ENCODE peak calls at places on chromosome 19, in five cellular contexts. One of them, this sample, is unnamed.

GRCh38 chr19:12052057-12052570 is 647 bp downstream of the ZNF878 start:
- DNase-seq in GM12878: no peak
- DNase-seq in SK-N-SH: peak
- DNase-seq in HepG2: no peak
- DNase-seq in K562: no peak
- DNase-seq in this sample: no peak

GRCh38 chr19:52722062-52723005 is 12.5 kb downstream of the ZNF611 start:
- DNase-seq in GM12878: no peak
- DNase-seq in SK-N-SH: no peak
- DNase-seq in HepG2: no peak
- DNase-seq in K562: no peak
- DNase-seq in this sample: no peak

GRCh38 chr19:2462635-2463421 is 6.1 kb upstream of the LMNB2 start:
- DNase-seq in GM12878: no peak
- DNase-seq in SK-N-SH: peak
- DNase-seq in HepG2: peak
- DNase-seq in K562: no peak
- DNase-seq in this sample: peak

GRCh38 chr19:39410620-39411005 is 1.9 kb upstream of the PLEKHG2 start:
- DNase-seq in GM12878: no peak
- DNase-seq in SK-N-SH: no peak
- DNase-seq in HepG2: no peak
- DNase-seq in K562: no peak
- DNase-seq in this sample: no peak

GRCh38 chr19:47650695-47651094 is 41.8 kb downstream of the BICRA start:
- DNase-seq in GM12878: no peak
- DNase-seq in SK-N-SH: no peak
- DNase-seq in HepG2: no peak
- DNase-seq in K562: no peak
- DNase-seq in this sample: no peak

GRCh38 chr19:51417107-51417806 is at the start of gene SIGLEC10:
- DNase-seq in GM12878: no peak
- DNase-seq in SK-N-SH: no peak
- DNase-seq in HepG2: no peak
- DNase-seq in K562: peak
- DNase-seq in this sample: no peak

GRCh38 chr19:1466018-1466460 is 13.0 kb downstream of the C19orf25 start:
- DNase-seq in GM12878: no peak
- DNase-seq in SK-N-SH: no peak
- DNase-seq in HepG2: no peak
- DNase-seq in K562: no peak
- DNase-seq in this sample: no peak

GRCh38 chr19:2538096-2538757 is 62.3 kb downstream of the GADD45B start:
- DNase-seq in GM12878: no peak
- DNase-seq in SK-N-SH: no peak
- DNase-seq in HepG2: no peak
- DNase-seq in K562: no peak
- DNase-seq in this sample: no peak

GRCh38 chr19:19539738-19540703 is 2.0 kb downstream of the CILP2 start:
- DNase-seq in GM12878: no peak
- DNase-seq in SK-N-SH: peak
- DNase-seq in HepG2: no peak
- DNase-seq in K562: peak
- DNase-seq in this sample: peak

GRCh38 chr19:46715620-46716012 is 1.3 kb downstream of the PRKD2 start:
- DNase-seq in GM12878: no peak
- DNase-seq in SK-N-SH: no peak
- DNase-seq in HepG2: no peak
- DNase-seq in K562: no peak
- DNase-seq in this sample: no peak

GRCh38 chr19:35518313-35518712 is 4.9 kb upstream of the DMKN start:
- DNase-seq in GM12878: no peak
- DNase-seq in SK-N-SH: no peak
- DNase-seq in HepG2: no peak
- DNase-seq in K562: no peak
- DNase-seq in this sample: no peak

GRCh38 chr19:13069415-13070369 is 33.0 kb downstream of the LYL1 start:
- DNase-seq in GM12878: no peak
- DNase-seq in SK-N-SH: peak
- DNase-seq in HepG2: no peak
- DNase-seq in K562: peak
- DNase-seq in this sample: no peak

GRCh38 chr19:16025108-16026101 is 50.9 kb upstream of the TPM4 start:
- DNase-seq in GM12878: no peak
- DNase-seq in SK-N-SH: peak
- DNase-seq in HepG2: peak
- DNase-seq in K562: peak
- DNase-seq in this sample: peak

GRCh38 chr19:33294058-33294798 is 8.1 kb downstream of the CEBPA start:
- DNase-seq in GM12878: no peak
- DNase-seq in SK-N-SH: no peak
- DNase-seq in HepG2: no peak
- DNase-seq in K562: no peak
- DNase-seq in this sample: no peak

GRCh38 chr19:38202504-38202903 is 21.5 kb downstream of the DPF1 start:
- DNase-seq in GM12878: no peak
- DNase-seq in SK-N-SH: no peak
- DNase-seq in HepG2: no peak
- DNase-seq in K562: no peak
- DNase-seq in this sample: no peak

GRCh38 chr19:47523473-47523872 is 8.6 kb upstream of the NAPA start:
- DNase-seq in GM12878: no peak
- DNase-seq in SK-N-SH: no peak
- DNase-seq in HepG2: peak
- DNase-seq in K562: no peak
- DNase-seq in this sample: no peak

GRCh38 chr19:4064073-4064550 is 2.6 kb downstream of the ZBTB7A start:
- DNase-seq in GM12878: no peak
- DNase-seq in SK-N-SH: peak
- DNase-seq in HepG2: no peak
- DNase-seq in K562: no peak
- DNase-seq in this sample: no peak

GRCh38 chr19:19451429-19452240 is 46.2 kb downstream of the GATAD2A start:
- DNase-seq in GM12878: peak
- DNase-seq in SK-N-SH: no peak
- DNase-seq in HepG2: no peak
- DNase-seq in K562: no peak
- DNase-seq in this sample: no peak

GRCh38 chr19:34556500-34556899 is 74.9 kb downstream of the WTIP start:
- DNase-seq in GM12878: no peak
- DNase-seq in SK-N-SH: no peak
- DNase-seq in HepG2: peak
- DNase-seq in K562: peak
- DNase-seq in this sample: peak

GRCh38 chr19:18453269-18454024 is 15.5 kb upstream of the ISYNA1 start:
- DNase-seq in GM12878: no peak
- DNase-seq in SK-N-SH: no peak
- DNase-seq in HepG2: no peak
- DNase-seq in K562: no peak
- DNase-seq in this sample: no peak

GRCh38 chr19:42285546-42285945 is 16.4 kb upstream of the PRR19 start:
- DNase-seq in GM12878: no peak
- DNase-seq in SK-N-SH: no peak
- DNase-seq in HepG2: no peak
- DNase-seq in K562: no peak
- DNase-seq in this sample: no peak

GRCh38 chr19:14002571-14003278 is 3.4 kb downstream of the RFX1 start:
- DNase-seq in GM12878: peak
- DNase-seq in SK-N-SH: no peak
- DNase-seq in HepG2: no peak
- DNase-seq in K562: no peak
- DNase-seq in this sample: no peak

GRCh38 chr19:3047307-3048189 is 14.7 kb downstream of the TLE5 start:
- DNase-seq in GM12878: no peak
- DNase-seq in SK-N-SH: peak
- DNase-seq in HepG2: peak
- DNase-seq in K562: peak
- DNase-seq in this sample: peak

GRCh38 chr19:41955521-41955920 is 3.6 kb downstream of the RABAC1 start:
- DNase-seq in GM12878: no peak
- DNase-seq in SK-N-SH: no peak
- DNase-seq in HepG2: no peak
- DNase-seq in K562: no peak
- DNase-seq in this sample: no peak

GRCh38 chr19:36392916-36393673 is 14.1 kb upstream of the ZFP14 start:
- DNase-seq in GM12878: no peak
- DNase-seq in SK-N-SH: no peak
- DNase-seq in HepG2: no peak
- DNase-seq in K562: no peak
- DNase-seq in this sample: no peak

GRCh38 chr19:33828266-33829075 is 31.8 kb downstream of the KCTD15 start:
- DNase-seq in GM12878: no peak
- DNase-seq in SK-N-SH: no peak
- DNase-seq in HepG2: no peak
- DNase-seq in K562: no peak
- DNase-seq in this sample: no peak

GRCh38 chr19:1035998-1036621 is 3.8 kb upstream of the ABCA7 start:
- DNase-seq in GM12878: no peak
- DNase-seq in SK-N-SH: no peak
- DNase-seq in HepG2: no peak
- DNase-seq in K562: no peak
- DNase-seq in this sample: no peak

GRCh38 chr19:39319098-39319891 is 1.4 kb downstream of the LRFN1 start:
- DNase-seq in GM12878: no peak
- DNase-seq in SK-N-SH: no peak
- DNase-seq in HepG2: no peak
- DNase-seq in K562: no peak
- DNase-seq in this sample: no peak

GRCh38 chr19:5680437-5681368 is at the start of the genes HSD11B1L and MICOS13:
- DNase-seq in GM12878: peak
- DNase-seq in SK-N-SH: peak
- DNase-seq in HepG2: peak
- DNase-seq in K562: peak
- DNase-seq in this sample: peak

GRCh38 chr19:29841209-29841558 is 29.4 kb downstream of the CCNE1 start:
- DNase-seq in GM12878: no peak
- DNase-seq in SK-N-SH: no peak
- DNase-seq in HepG2: peak
- DNase-seq in K562: no peak
- DNase-seq in this sample: no peak

GRCh38 chr19:29843180-29844051 is 31.6 kb downstream of the CCNE1 start:
- DNase-seq in GM12878: no peak
- DNase-seq in SK-N-SH: no peak
- DNase-seq in HepG2: no peak
- DNase-seq in K562: peak
- DNase-seq in this sample: no peak

GRCh38 chr19:29840066-29840950 is 28.5 kb downstream of the CCNE1 start:
- DNase-seq in GM12878: no peak
- DNase-seq in SK-N-SH: no peak
- DNase-seq in HepG2: no peak
- DNase-seq in K562: no peak
- DNase-seq in this sample: no peak

GRCh38 chr19:29842471-29843179 is 30.8 kb downstream of the CCNE1 start:
- DNase-seq in GM12878: no peak
- DNase-seq in SK-N-SH: no peak
- DNase-seq in HepG2: no peak
- DNase-seq in K562: no peak
- DNase-seq in this sample: no peak

GRCh38 chr19:29841559-29842367 is 30.0 kb downstream of the CCNE1 start:
- DNase-seq in GM12878: no peak
- DNase-seq in SK-N-SH: peak
- DNase-seq in HepG2: peak
- DNase-seq in K562: peak
- DNase-seq in this sample: peak
- TF ChIP-seq FOXM1 in GM12878: no peak
- TF ChIP-seq FOXM1 in SK-N-SH: no peak
- TF ChIP-seq FOXM1 in HepG2: no peak
- TF ChIP-seq FOXM1 in K562: no peak
- TF ChIP-seq FOXM1 in this sample: no peak

DNA sequence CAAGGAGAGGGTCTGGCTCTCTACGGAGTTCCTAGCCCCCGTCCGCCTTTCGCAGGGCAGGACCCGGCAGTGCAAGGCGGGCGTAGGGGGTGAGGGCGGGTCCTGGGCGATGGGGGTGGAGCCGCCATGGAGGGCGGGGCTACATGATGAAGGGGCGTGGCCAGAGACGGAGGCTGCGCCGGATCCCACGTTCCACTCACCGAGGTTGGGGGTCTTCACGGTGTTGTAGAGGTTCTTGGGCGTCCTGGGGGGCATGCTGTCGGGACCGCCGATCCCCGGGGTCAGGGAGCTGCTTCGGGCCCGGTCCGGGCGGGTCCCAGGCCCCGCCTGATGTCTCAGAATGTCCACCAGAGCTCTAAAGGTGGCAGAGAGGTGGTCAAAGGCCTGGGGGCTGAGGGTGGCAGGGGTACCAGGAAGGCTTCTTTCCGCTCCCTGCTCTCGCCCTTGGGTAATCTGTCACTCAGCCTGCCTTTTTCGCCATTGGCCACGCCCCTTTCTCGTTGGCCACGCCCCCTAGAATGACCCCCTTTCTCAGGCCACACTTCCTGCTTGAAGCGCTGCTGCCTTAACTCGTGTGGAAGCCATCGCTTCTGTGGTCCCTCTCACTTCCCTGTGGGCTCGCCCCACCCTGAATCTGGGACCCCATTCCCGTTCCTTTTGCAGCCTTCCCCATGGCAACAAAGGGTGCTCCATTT is 2.5 kb downstream of the SHISA7 start:
- DNase-seq in GM12878: no peak
- DNase-seq in SK-N-SH: peak
- DNase-seq in HepG2: no peak
- DNase-seq in K562: peak
- DNase-seq in this sample: peak
- TF ChIP-seq FOXM1 in GM12878: no peak
- TF ChIP-seq FOXM1 in SK-N-SH: no peak
- TF ChIP-seq FOXM1 in HepG2: no peak
- TF ChIP-seq FOXM1 in K562: no peak
- TF ChIP-seq FOXM1 in this sample: no peak

GRCh38 chr19:8158411-8159074 is 9.2 kb upstream of the FBN3 start:
- DNase-seq in GM12878: peak
- DNase-seq in SK-N-SH: peak
- DNase-seq in HepG2: peak
- DNase-seq in K562: peak
- DNase-seq in this sample: peak
- TF ChIP-seq FOXM1 in GM12878: no peak
- TF ChIP-seq FOXM1 in SK-N-SH: no peak
- TF ChIP-seq FOXM1 in HepG2: no peak
- TF ChIP-seq FOXM1 in K562: peak
- TF ChIP-seq FOXM1 in this sample: no peak

DNA sequence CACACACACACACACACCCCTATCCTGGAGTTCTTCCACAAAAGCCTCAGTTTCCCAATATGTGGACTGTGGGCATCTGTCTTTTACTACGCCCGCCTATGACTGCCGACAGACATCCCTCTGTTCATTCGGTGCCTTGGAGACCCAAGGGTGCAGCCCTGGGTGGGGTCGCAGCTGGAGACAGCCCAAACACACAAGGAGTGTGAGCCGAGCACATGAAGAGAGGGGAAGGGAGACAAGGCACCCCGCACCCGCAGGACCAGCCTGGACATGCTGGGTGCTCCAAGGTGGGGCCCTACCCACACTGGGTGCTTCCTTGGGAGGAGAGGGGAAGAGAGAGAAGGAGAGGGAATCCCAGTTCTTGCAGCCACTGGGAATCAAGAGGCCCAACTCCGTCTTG is 878 bp downstream of the PINLYP start:
- DNase-seq in GM12878: no peak
- DNase-seq in SK-N-SH: no peak
- DNase-seq in HepG2: no peak
- DNase-seq in K562: no peak
- DNase-seq in this sample: no peak
- TF ChIP-seq FOXM1 in GM12878: no peak
- TF ChIP-seq FOXM1 in SK-N-SH: no peak
- TF ChIP-seq FOXM1 in HepG2: no peak
- TF ChIP-seq FOXM1 in K562: no peak
- TF ChIP-seq FOXM1 in this sample: no peak

This sample was measured in HEK293T.